ENCODE peak calls at places on chromosome 11, in five cellular contexts. Z is AG04450; A is naive thymus-derived CD4-positive, alpha-beta T cell; S is neural progenitor cell; W is lower leg skin. Y is an unnamed sample.
A peak's percentile ranks its signal among the peaks of the same experiment; 100 is the strongest.

GRCh38 chr11:68471360-68472340 is 11.1 kb downstream of the PPP6R3 start:
- DNase-seq in A (peak; percentile 51), W (no peak), Z (no peak), S (no peak), Y (no peak)

GRCh38 chr11:78547931-78548705 is 26.5 kb downstream of the NARS2 start:
- DNase-seq in W (no peak), S (no peak), Z (no peak), A (no peak), Y (no peak)

GRCh38 chr11:68950776-68951175 is 30.0 kb downstream of the MRGPRD start:
- DNase-seq in A (no peak), S (peak; percentile 87), W (no peak), Z (no peak), Y (no peak)

GRCh38 chr11:86814775-86815174 is 14.4 kb downstream of the PRSS23 start:
- DNase-seq in A (no peak), S (no peak), Z (no peak), W (no peak), Y (no peak)

GRCh38 chr11:86743223-86744118 is 56.9 kb upstream of the PRSS23 start:
- DNase-seq in W (peak; percentile 87), Z (peak; percentile 91), S (no peak), A (no peak), Y (peak; percentile 93)

GRCh38 chr11:62133328-62134065 is 9.7 kb downstream of the INCENP start:
- DNase-seq in W (peak; percentile 71), Z (no peak), A (no peak), S (no peak), Y (no peak)

GRCh38 chr11:66346476-66347424 is 679 bp downstream of the B4GAT1 start:
- DNase-seq in S (peak; percentile 41), Z (no peak), A (no peak), W (peak; percentile 86), Y (peak; percentile 41)

GRCh38 chr11:56876621-56877312 is 111.9 kb upstream of the OR5AK2 start:
- DNase-seq in A (no peak), Z (no peak), S (no peak), W (no peak), Y (peak; percentile 43)

GRCh38 chr11:123183391-123184099 is 11.5 kb downstream of the CLMP start:
- DNase-seq in S (no peak), Z (no peak), A (no peak), W (peak; percentile 72), Y (no peak)

GRCh38 chr11:63251312-63251711 is 7.9 kb upstream of the SLC22A25 start:
- DNase-seq in A (no peak), W (no peak), S (no peak), Z (no peak), Y (no peak)

GRCh38 chr11:119722281-119722794 is 6.7 kb downstream of the NECTIN1 start:
- DNase-seq in A (no peak), W (peak; percentile 82), Z (no peak), S (no peak), Y (no peak)

GRCh38 chr11:64373598-64373974 is 14.6 kb downstream of the RPS6KA4 start:
- DNase-seq in S (no peak), A (no peak), W (no peak), Z (no peak), Y (no peak)

GRCh38 chr11:9053631-9054030 is 37.8 kb downstream of the SCUBE2 start:
- DNase-seq in A (no peak), W (no peak), Z (peak; percentile 6), S (no peak), Y (no peak)

GRCh38 chr11:9046376-9046775 is 42.6 kb upstream of the NRIP3 start:
- DNase-seq in W (no peak), S (no peak), Z (no peak), A (no peak), Y (no peak)

GRCh38 chr11:9052316-9052715 is 39.1 kb downstream of the SCUBE2 start:
- DNase-seq in W (no peak), A (no peak), Z (no peak), S (no peak), Y (no peak)

DNA sequence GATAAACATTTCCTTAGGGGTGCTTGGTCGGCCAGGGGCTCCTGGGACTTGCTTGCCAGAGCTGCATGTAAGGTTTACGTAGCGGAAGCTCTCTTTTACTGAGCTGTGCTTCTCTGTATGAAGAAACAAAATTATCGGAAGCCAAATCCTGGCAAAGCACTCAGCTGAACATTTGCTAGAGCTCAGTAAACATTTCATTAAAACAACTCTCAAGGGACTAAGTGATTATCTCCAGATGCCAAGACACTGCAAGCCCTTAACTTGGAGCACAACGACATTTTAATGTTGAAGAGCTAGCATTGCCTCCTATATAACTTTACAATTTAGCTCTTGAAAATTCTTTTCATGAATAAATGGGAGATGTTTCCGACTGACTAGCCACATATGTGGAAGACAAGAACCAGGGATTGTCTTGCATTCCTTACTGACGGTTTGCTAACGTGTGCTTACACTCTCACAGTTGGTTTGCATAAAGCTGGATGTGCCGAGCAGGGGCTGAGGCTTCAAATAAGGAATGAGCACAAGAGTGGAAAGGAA is 43.3 kb downstream of the SCUBE2 start:
- DNase-seq in S (peak; percentile 31), W (no peak), Z (peak; percentile 7), A (no peak), Y (peak; percentile 75)
- H3K4me3 ChIP-seq in S (no peak overlapping the region), W (no peak overlapping the region), Z (no peak overlapping the region), A (no peak overlapping the region), Y (peak overlapping the region; percentile 62)

GRCh38 chr11:27468643-27469332 is 3.8 kb downstream of the LGR4 start:
- DNase-seq in S (peak; percentile 36), A (no peak), W (no peak), Z (no peak), Y (peak; percentile 52)

GRCh38 chr11:27471588-27472397 is 797 bp downstream of the LGR4 start:
- DNase-seq in A (peak; percentile 10), S (peak; percentile 73), W (peak; percentile 89), Z (no peak), Y (peak; percentile 59)

GRCh38 chr11:27471067-27471587 is 1.5 kb downstream of the LGR4 start:
- DNase-seq in S (peak; percentile 26), W (no peak), A (no peak), Z (no peak), Y (peak; percentile 31)

GRCh38 chr11:27469333-27469680 is 3.3 kb downstream of the LGR4 start:
- DNase-seq in W (no peak), S (no peak), Z (no peak), A (no peak), Y (peak; percentile 42)

GRCh38 chr11:27470166-27470565 is 2.4 kb downstream of the LGR4 start:
- DNase-seq in A (no peak), S (no peak), Z (no peak), W (no peak), Y (no peak)
- H3K4me3 ChIP-seq in A (no peak overlapping the region), S (peak overlapping the region; percentile 85), Z (no peak overlapping the region), W (no peak overlapping the region), Y (peak overlapping the region; percentile 92)

DNA sequence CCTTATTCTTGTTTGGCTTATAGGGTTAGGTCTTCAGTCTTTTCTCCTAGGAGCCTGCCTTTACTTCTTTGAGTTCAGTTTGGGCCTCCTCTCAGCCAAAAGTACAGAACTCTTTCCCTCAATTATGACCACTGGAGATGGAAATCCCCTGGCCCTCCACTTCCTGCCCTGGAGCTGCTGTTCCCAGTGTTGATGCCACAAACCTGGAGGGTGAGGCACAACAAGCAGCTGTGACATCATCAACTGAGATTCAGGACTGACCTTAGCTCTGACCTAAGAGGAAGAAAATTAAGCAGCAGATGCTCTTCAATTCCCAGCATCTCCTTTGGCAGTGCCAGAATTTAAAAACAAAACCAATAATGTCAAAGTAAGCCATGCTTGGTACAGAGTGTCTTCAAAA is 3.0 kb downstream of the ABTB2 start:
- DNase-seq in S (no peak), A (no peak), Z (no peak), W (no peak), Y (no peak)
- H3K4me3 ChIP-seq in S (no peak overlapping the region), A (no peak overlapping the region), Z (no peak overlapping the region), W (no peak overlapping the region), Y (no peak overlapping the region)

GRCh38 chr11:35617687-35618496 is at the start of gene FJX1:
- DNase-seq in S (peak; percentile 96), Z (peak; percentile 72), W (peak; percentile 86), A (no peak), Y (peak; percentile 89)
- H3K4me3 ChIP-seq in S (peak within 1 kb of the TSS; percentile 73), Z (peak within 1 kb of the TSS; percentile 78), W (peak within 1 kb of the TSS; percentile 37), A (no peak within 1 kb of the TSS), Y (peak within 1 kb of the TSS; percentile 82)

GRCh38 chr11:102806296-102806695 is 8.3 kb upstream of the MMP1 start:
- DNase-seq in W (no peak), A (no peak), Z (peak; percentile 24), S (no peak), Y (peak; percentile 33)

GRCh38 chr11:102813484-102813883 is 15.5 kb upstream of the MMP1 start:
- DNase-seq in Z (no peak), A (no peak), W (no peak), S (no peak), Y (no peak)

GRCh38 chr11:102812188-102812587 is 14.2 kb upstream of the MMP1 start:
- DNase-seq in S (no peak), Z (no peak), A (no peak), W (no peak), Y (no peak)

GRCh38 chr11:102810943-102811528 is 13.1 kb upstream of the MMP1 start:
- DNase-seq in A (no peak), Z (no peak), W (no peak), S (peak; percentile 31), Y (peak; percentile 63)

GRCh38 chr11:102807921-102808320 is 10.0 kb upstream of the MMP1 start:
- DNase-seq in Z (no peak), A (no peak), S (peak; percentile 77), W (no peak), Y (no peak)
- H3K4me3 ChIP-seq in Z (no peak overlapping the region), A (no peak overlapping the region), S (peak overlapping the region; percentile 22), W (no peak overlapping the region), Y (no peak overlapping the region)

GRCh38 chr11:1749020-1749758 is 1.2 kb downstream of the IFITM10 start:
- DNase-seq in A (no peak), W (peak; percentile 85), S (peak; percentile 65), Z (no peak), Y (peak; percentile 64)

GRCh38 chr11:1749787-1750351 is 526 bp downstream of the IFITM10 start:
- DNase-seq in Z (no peak), W (no peak), A (no peak), S (no peak), Y (peak; percentile 81)

GRCh38 chr11:1747753-1748466 is 2.5 kb downstream of the IFITM10 start:
- DNase-seq in W (peak; percentile 86), A (no peak), S (no peak), Z (no peak), Y (no peak)

GRCh38 chr11:1746956-1747752 is 3.2 kb downstream of the IFITM10 start:
- DNase-seq in Z (no peak), A (no peak), S (no peak), W (peak; percentile 84), Y (no peak)

DNA sequence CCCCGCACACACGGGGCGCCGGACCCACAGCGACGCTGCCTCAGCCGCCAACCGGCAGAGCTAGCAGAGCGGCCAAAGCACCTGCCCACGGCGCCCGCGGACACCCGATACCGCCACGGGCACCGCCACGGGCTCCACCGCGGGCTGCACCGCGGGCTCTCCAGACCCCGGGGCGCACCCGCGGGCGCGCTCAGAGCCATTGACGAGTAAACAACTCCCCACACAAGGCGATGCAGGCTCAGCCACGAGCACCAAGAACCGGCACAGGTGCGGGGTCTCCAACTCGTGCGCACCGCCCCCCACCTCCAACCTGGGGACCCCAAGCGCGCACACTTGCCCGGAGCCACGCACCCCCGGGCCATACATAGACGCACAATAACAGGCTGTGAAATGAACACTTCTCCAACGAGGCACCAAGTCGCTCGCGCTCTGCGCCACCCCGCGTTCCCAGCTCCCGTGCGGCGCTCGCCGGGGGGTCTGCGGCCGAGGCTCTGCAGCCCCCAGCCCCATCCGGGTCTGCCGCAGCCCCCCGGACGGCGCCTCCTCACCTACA is 1.9 kb downstream of the IFITM10 start:
- DNase-seq in W (no peak), S (no peak), Z (no peak), A (no peak), Y (no peak)
- H3K4me3 ChIP-seq in W (peak overlapping the region; percentile 26), S (peak overlapping the region; percentile 60), Z (no peak overlapping the region), A (no peak overlapping the region), Y (peak overlapping the region; percentile 79)

Y was measured in adipocyte.